ENCODE peak calls at places on chromosomes 11 and 22, in seven cellular contexts. Y, A, L, O, R, B and E are unnamed samples.

GRCh38 chr22:32880906-32881596 is 79.5 kb downstream of the TIMP3 start:
- DNase-seq in Y (no peak), A (peak), L (peak), O (no peak), R (no peak), B (no peak), E (no peak)

GRCh38 chr11:57468276-57468675 is 7.9 kb downstream of the RTN4RL2 start:
- DNase-seq in Y (no peak), A (no peak), L (no peak), O (no peak), R (no peak), B (no peak), E (no peak)

GRCh38 chr11:125871391-125872137 is 15.9 kb upstream of the HYLS1 start:
- DNase-seq in Y (no peak), A (peak), L (peak), O (peak), R (peak), B (peak), E (no peak)

GRCh38 chr11:109733245-109733644 is 311.3 kb downstream of the C11orf87 start:
- DNase-seq in Y (no peak), A (no peak), L (no peak), O (no peak), R (no peak), B (no peak), E (no peak)

GRCh38 chr11:80462211-80462610 is 1021.4 kb upstream of the TENM4 start:
- DNase-seq in Y (no peak), A (no peak), L (no peak), O (no peak), R (no peak), B (no peak), E (peak)

GRCh38 chr11:134040386-134041297 is 28.2 kb upstream of the JAM3 start:
- DNase-seq in Y (no peak), A (no peak), L (no peak), O (no peak), R (no peak), B (no peak), E (no peak)

GRCh38 chr11:34065505-34066203 is 14.1 kb downstream of the CAPRIN1 start:
- DNase-seq in Y (no peak), A (peak), L (no peak), O (no peak), R (no peak), B (no peak), E (no peak)

GRCh38 chr11:76172583-76172982 is 33.7 kb downstream of the WNT11 start:
- DNase-seq in Y (no peak), A (no peak), L (no peak), O (no peak), R (no peak), B (no peak), E (no peak)

GRCh38 chr11:95337175-95337957 is 106.4 kb upstream of the SESN3 start:
- DNase-seq in Y (peak), A (peak), L (peak), O (no peak), R (no peak), B (peak), E (peak)

GRCh38 chr11:58928691-58929090 is 10.6 kb upstream of the GLYATL1 start:
- DNase-seq in Y (no peak), A (no peak), L (no peak), O (no peak), R (no peak), B (no peak), E (no peak)

GRCh38 chr11:1567052-1567720 is 4.9 kb downstream of the DUSP8 start:
- DNase-seq in Y (no peak), A (peak), L (no peak), O (no peak), R (no peak), B (no peak), E (no peak)

GRCh38 chr11:86459682-86460460 is 85.2 kb downstream of the CCDC81 start:
- DNase-seq in Y (no peak), A (no peak), L (peak), O (no peak), R (peak), B (no peak), E (no peak)

GRCh38 chr11:78228467-78228866 is 39.7 kb downstream of the USP35 start:
- DNase-seq in Y (peak), A (peak), L (peak), O (no peak), R (peak), B (peak), E (peak)

GRCh38 chr11:9606799-9607510 is 33.5 kb downstream of the WEE1 start:
- DNase-seq in Y (no peak), A (no peak), L (no peak), O (no peak), R (peak), B (peak), E (no peak)

GRCh38 chr11:96567667-96568066 is 177.9 kb downstream of the JRKL start:
- DNase-seq in Y (no peak), A (no peak), L (no peak), O (no peak), R (no peak), B (no peak), E (no peak)

GRCh38 chr11:63598556-63598955 is 15.7 kb downstream of the PLAAT3 start:
- DNase-seq in Y (no peak), A (no peak), L (no peak), O (no peak), R (no peak), B (no peak), E (no peak)

GRCh38 chr11:67262731-67263675 is 3.3 kb upstream of the GRK2 start:
- DNase-seq in Y (peak), A (peak), L (peak), O (peak), R (peak), B (peak), E (peak)

GRCh38 chr11:134464196-134464595 is 52.2 kb upstream of the B3GAT1 start:
- DNase-seq in Y (no peak), A (no peak), L (no peak), O (no peak), R (no peak), B (peak), E (no peak)

GRCh38 chr11:74707602-74708510 is 23.4 kb downstream of the CHRDL2 start:
- DNase-seq in Y (no peak), A (no peak), L (no peak), O (no peak), R (no peak), B (no peak), E (no peak)

GRCh38 chr11:44823920-44824704 is 97.3 kb downstream of the TSPAN18 start:
- DNase-seq in Y (no peak), A (peak), L (no peak), O (no peak), R (no peak), B (peak), E (no peak)

GRCh38 chr11:44826922-44827643 is 100.3 kb downstream of the TSPAN18 start:
- DNase-seq in Y (no peak), A (no peak), L (no peak), O (no peak), R (no peak), B (no peak), E (no peak)

GRCh38 chr11:44825058-44825795 is 98.5 kb downstream of the TSPAN18 start:
- DNase-seq in Y (no peak), A (no peak), L (no peak), O (no peak), R (no peak), B (no peak), E (no peak)

GRCh38 chr11:44822369-44822768 is 95.6 kb downstream of the TSPAN18 start:
- DNase-seq in Y (no peak), A (no peak), L (no peak), O (no peak), R (no peak), B (no peak), E (no peak)

GRCh38 chr11:44823006-44823405 is 96.2 kb downstream of the TSPAN18 start:
- DNase-seq in Y (no peak), A (peak), L (no peak), O (no peak), R (no peak), B (peak), E (no peak)
- TF ChIP-seq CTCF in Y (no peak), A (peak), L (no peak), O (peak), R (no peak), B (peak), E (peak)

DNA sequence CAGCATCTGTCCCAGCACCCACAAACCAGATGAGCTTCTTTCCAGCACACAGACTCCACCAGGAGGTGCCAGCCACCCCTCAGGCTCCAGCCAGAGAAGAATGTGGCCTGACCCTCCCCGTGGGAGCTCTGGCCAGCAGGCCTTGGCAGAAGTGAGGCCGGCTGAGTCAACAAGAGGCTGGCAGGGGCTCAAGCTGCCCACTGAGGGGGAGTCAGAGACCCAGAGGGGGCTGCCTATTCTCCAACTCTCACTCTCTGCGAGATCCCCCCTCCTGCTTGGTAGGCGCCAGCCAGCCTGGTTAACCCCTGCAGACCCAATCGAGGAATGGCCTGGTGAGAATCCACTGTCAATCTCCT is 10.6 kb upstream of the CDC42EP1 start:
- DNase-seq in Y (no peak), A (no peak), L (peak), O (no peak), R (no peak), B (peak), E (no peak)
- TF ChIP-seq CTCF in Y (no peak), A (no peak), L (peak), O (peak), R (no peak), B (peak), E (no peak)

DNA sequence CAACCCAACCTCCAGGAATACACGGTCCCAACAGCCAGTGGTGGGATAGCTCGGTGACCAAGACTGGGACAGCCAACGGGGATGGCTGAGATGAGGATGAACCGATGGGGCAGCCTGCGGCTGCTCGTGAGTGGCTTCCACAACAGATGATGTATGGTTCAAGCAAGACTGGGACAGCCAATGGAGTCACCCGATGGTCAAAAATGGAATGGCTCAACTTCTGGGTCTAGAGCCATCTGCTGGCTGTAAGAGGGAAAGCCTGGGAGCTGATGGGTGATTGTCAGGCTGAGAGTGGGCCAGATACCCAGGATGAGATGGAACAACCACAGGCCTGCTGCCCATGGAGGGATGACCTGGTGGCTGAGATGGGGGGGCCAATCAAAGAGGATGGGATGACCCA is 35.5 kb downstream of the SYT7 start:
- DNase-seq in Y (peak), A (no peak), L (no peak), O (no peak), R (peak), B (no peak), E (peak)
- TF ChIP-seq CTCF in Y (peak), A (peak), L (no peak), O (peak), R (peak), B (peak), E (peak)

DNA sequence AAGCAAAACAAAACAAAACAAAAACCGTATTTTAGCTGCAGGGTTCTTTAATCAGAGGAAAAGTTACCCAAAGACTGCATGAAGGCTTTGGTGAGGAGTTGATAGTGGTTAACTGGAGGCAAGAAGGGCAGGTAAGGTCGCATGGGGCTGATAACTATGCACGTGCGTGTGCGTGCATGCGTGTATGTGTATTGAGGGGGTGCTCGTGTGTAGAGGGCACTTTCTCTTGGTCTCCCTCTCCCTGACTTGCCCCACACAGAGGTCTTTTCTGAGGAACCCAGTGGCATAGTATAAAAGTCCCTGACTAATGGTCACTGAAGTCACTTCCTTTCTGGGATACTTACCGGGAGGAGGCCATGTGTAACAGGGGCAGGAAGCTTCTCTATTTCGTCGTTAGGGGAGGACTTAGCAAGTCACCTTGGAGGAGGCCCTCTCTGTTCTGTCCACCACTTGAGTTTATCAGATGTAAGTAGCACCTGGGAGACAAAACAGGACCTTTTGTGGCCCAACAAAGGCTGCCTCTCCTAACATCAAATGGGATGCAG is 20.1 kb upstream of the FCHSD2 start:
- DNase-seq in Y (no peak), A (no peak), L (no peak), O (no peak), R (no peak), B (no peak), E (no peak)
- TF ChIP-seq CTCF in Y (no peak), A (no peak), L (no peak), O (no peak), R (no peak), B (no peak), E (no peak)

DNA sequence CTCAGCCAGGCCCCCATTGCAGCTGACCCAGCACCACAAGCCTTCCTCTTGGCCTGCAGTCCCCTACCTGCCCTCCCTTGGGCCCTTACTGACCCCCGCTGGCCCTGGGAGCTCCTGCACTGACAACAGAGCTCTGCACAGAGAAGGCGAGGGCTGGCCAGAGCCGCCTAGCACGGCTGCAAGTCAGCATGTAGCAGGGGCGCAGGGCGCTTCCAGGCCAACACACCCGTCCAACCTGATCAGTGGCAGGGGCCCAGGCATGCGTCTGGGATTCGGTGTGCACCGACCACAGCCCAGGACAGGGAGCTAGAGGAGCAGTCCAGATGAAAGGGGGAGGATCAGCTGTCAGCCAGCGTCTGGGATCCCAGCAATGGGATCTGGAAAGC is 7.6 kb downstream of the WNT7B start:
- DNase-seq in Y (no peak), A (no peak), L (no peak), O (no peak), R (no peak), B (peak), E (no peak)
- TF ChIP-seq CTCF in Y (no peak), A (no peak), L (no peak), O (peak), R (no peak), B (peak), E (no peak)

GRCh38 chr11:15941206-15941770 is 415.1 kb downstream of the SOX6 start:
- DNase-seq in Y (peak), A (peak), L (peak), O (peak), R (no peak), B (peak), E (peak)
- TF ChIP-seq CTCF in Y (peak), A (peak), L (peak), O (peak), R (peak), B (peak), E (peak)

DNA sequence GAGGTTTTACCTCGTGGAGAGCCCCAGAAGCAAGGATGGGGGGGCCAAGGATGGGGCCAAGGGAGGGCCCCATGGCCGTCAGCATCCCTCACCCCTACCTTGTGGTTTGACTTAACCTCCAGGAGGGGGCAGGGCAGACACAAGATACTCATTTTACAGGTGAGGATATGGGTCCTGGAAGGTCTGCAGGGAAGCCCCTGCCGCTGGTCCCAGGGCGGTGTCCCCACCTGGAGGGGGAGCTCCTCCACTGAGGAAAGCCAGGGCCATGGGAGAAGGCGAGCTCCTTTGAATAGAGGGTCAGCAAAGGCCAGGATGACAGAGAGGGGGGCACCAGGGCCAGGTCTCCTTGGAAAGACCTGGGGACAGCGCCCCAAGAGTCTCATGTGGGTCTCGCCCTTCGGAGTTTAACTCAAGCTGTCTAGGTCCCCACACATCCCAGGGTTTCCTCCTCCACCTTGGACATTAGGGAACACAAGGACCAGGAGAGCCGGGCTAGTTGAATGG is 5.9 kb upstream of the ADORA2A start:
- DNase-seq in Y (peak), A (no peak), L (no peak), O (no peak), R (peak), B (peak), E (peak)
- TF ChIP-seq CTCF in Y (peak), A (peak), L (no peak), O (peak), R (peak), B (peak), E (peak)

GRCh38 chr11:84714316-84714780 is 912.8 kb downstream of the DLG2 start:
- DNase-seq in Y (peak), A (peak), L (peak), O (peak), R (peak), B (peak), E (peak)
- TF ChIP-seq CTCF in Y (peak), A (no peak), L (peak), O (peak), R (no peak), B (peak), E (no peak)

DNA sequence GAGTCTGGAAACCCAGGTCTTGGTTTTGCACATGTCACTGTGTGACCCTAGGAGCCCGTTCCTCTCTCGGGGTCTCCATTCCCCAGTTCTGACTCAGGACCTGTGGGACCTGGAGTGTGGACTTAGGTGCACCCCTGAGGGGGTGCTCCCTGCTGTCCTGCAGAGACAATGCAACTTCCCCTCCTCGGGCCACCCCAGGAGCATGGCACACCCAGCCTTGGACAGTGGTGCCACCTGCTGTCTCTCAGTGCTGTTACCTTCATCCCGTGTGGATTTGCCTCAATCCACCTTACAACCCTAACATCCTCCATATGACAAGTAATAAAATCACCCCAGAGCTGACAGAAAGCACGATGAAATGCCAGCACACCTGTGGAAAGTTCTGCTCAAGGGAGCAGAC is 27.5 kb upstream of the CRYBB3 start:
- DNase-seq in Y (peak), A (no peak), L (peak), O (no peak), R (peak), B (no peak), E (peak)
- TF ChIP-seq CTCF in Y (peak), A (no peak), L (peak), O (no peak), R (peak), B (peak), E (peak)

GRCh38 chr22:40753114-40753513 is 66.0 kb downstream of the SLC25A17 start:
- DNase-seq in Y (no peak), A (no peak), L (no peak), O (no peak), R (no peak), B (no peak), E (no peak)
- TF ChIP-seq CTCF in Y (no peak), A (no peak), L (no peak), O (no peak), R (no peak), B (no peak), E (no peak)